ENCODE peak calls at places on chromosomes 3 and 15, in six cellular contexts. A is CD8-positive, alpha-beta T cell; E is natural killer cell; N is psoas muscle; W is AG04450; K is dorsolateral prefrontal cortex. Z is an unnamed sample.

GRCh38 chr3:38254872-38255271 is 10.7 kb upstream of the SLC22A13 start:
- DNase-seq in E (no peak), K (no peak), W (no peak), A (no peak), N (no peak), Z (no peak)

GRCh38 chr3:113243846-113244245 is 32.5 kb downstream of the BOC start:
- DNase-seq in W (no peak), E (no peak), N (no peak), A (no peak), K (no peak), Z (no peak)

GRCh38 chr3:188801393-188801792 is 370.4 kb upstream of the TPRG1 start:
- DNase-seq in N (no peak), W (no peak), K (no peak), E (no peak), A (no peak), Z (no peak)

GRCh38 chr3:167626490-167626889 is 27.3 kb downstream of the WDR49 start:
- DNase-seq in W (no peak), N (no peak), K (no peak), A (no peak), E (no peak), Z (no peak)

GRCh38 chr15:49421991-49422390 is 1.1 kb upstream of the FGF7 start:
- DNase-seq in W (peak; percentile 34), K (no peak), N (peak; percentile 62), A (no peak), E (peak; percentile 27), Z (peak; percentile 18)

GRCh38 chr3:143416229-143416628 is 296.7 kb downstream of the CHST2 start:
- DNase-seq in E (no peak), N (no peak), A (no peak), K (no peak), W (no peak), Z (no peak)

GRCh38 chr15:38084289-38084688 is 149.8 kb downstream of the TMCO5A start:
- DNase-seq in N (no peak), A (no peak), E (no peak), K (no peak), W (no peak), Z (no peak)

GRCh38 chr3:78701537-78701936 is 1066.3 kb downstream of the ROBO1 start:
- DNase-seq in W (no peak), E (no peak), A (no peak), K (no peak), N (no peak), Z (no peak)

GRCh38 chr3:50267280-50267913 is 1.6 kb upstream of the SEMA3B start:
- DNase-seq in A (no peak), W (no peak), K (peak; percentile 73), N (peak; percentile 85), E (no peak), Z (no peak)

GRCh38 chr3:123161167-123161566 is 40.6 kb upstream of the SEC22A start:
- DNase-seq in E (no peak), W (no peak), A (no peak), N (no peak), K (no peak), Z (no peak)

GRCh38 chr15:92112711-92113110 is 259.2 kb downstream of the SLCO3A1 start:
- DNase-seq in E (no peak), W (no peak), N (no peak), K (no peak), A (no peak), Z (no peak)

GRCh38 chr15:35362195-35362829 is 183.7 kb downstream of the DPH6 start:
- DNase-seq in K (no peak), E (no peak), W (no peak), N (no peak), A (no peak), Z (no peak)

GRCh38 chr3:71069797-71070196 is 513.7 kb downstream of the FOXP1 start:
- DNase-seq in W (no peak), E (peak; percentile 51), N (peak; percentile 74), A (peak; percentile 57), K (peak; percentile 35), Z (no peak)

GRCh38 chr15:43127752-43128151 is 5.6 kb upstream of the TMEM62 start:
- DNase-seq in A (no peak), N (no peak), W (no peak), K (no peak), E (no peak), Z (no peak)

GRCh38 chr15:62389887-62390792 is 225.1 kb upstream of the C2CD4B start:
- DNase-seq in K (peak; percentile 67), N (peak; percentile 86), W (no peak), E (peak; percentile 62), A (no peak), Z (peak; percentile 66)

GRCh38 chr3:27289769-27290413 is 79.3 kb downstream of the NEK10 start:
- DNase-seq in E (no peak), K (no peak), W (no peak), A (no peak), N (no peak), Z (no peak)

GRCh38 chr3:20054549-20054987 is 14.3 kb downstream of the KAT2B start:
- DNase-seq in E (peak; percentile 61), A (peak; percentile 16), N (peak; percentile 64), K (no peak), W (no peak), Z (peak; percentile 22)

GRCh38 chr15:41417418-41417811 is 520 bp downstream of the RTF1 start:
- DNase-seq in N (peak; percentile 67), K (peak; percentile 10), E (no peak), A (no peak), W (no peak), Z (no peak)

GRCh38 chr15:63521405-63522142 is 17.2 kb downstream of the USP3 start:
- DNase-seq in A (no peak), N (no peak), W (no peak), E (no peak), K (no peak), Z (no peak)

GRCh38 chr3:14849831-14850230 is 31.1 kb downstream of the FGD5 start:
- DNase-seq in K (no peak), N (no peak), A (no peak), E (no peak), W (no peak), Z (no peak)

GRCh38 chr15:33988384-33988783 is 20.1 kb downstream of the CHRM5 start:
- DNase-seq in A (no peak), N (no peak), W (no peak), E (no peak), K (no peak), Z (no peak)

GRCh38 chr15:33994005-33994615 is 25.8 kb downstream of the CHRM5 start:
- DNase-seq in K (no peak), E (no peak), A (no peak), W (no peak), N (no peak), Z (no peak)
- TF ChIP-seq CTCF in K (peak; percentile 50), E (no peak), A (no peak), W (peak; percentile 62), N (no peak), Z (no peak)

GRCh38 chr3:94226058-94226457 is 163.2 kb downstream of the NSUN3 start:
- DNase-seq in W (no peak), K (no peak), E (no peak), N (no peak), A (no peak), Z (no peak)
- TF ChIP-seq CTCF in W (no peak), K (no peak), E (no peak), N (no peak), A (no peak), Z (no peak)

DNA sequence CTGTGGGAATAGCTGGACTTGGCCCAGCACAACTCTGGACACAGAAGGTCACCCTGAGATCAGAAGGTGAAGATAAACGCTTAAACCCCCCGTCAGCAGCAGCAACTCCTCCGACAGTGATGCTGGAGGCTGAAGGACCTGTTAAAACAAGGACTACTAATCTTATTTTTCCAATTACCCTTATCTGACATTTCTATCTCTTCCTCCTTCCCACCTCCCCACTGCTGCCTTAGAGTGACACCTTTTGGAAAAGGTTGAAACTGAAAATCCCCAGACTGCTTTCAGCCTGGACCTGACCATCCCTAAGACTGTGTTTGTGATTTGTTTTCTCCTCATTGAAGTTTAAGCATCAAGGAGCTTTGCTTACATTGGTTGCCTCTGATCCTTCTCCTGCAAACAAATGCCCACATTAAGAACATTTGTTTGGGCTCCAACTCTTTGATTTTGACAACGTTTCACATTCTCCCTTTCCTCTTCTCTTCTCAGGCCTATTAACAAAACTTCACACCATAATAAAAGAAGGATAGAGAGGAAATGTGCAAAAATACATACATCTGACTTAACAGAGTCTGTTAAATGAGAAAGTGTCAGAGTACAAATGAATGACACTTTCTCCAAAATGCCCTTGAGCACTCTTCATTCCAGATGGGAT is 410.6 kb upstream of the WNT5A start:
- DNase-seq in A (no peak), N (no peak), W (no peak), E (no peak), K (no peak), Z (no peak)
- TF ChIP-seq CTCF in A (no peak), N (no peak), W (peak; percentile 62), E (no peak), K (no peak), Z (no peak)

DNA sequence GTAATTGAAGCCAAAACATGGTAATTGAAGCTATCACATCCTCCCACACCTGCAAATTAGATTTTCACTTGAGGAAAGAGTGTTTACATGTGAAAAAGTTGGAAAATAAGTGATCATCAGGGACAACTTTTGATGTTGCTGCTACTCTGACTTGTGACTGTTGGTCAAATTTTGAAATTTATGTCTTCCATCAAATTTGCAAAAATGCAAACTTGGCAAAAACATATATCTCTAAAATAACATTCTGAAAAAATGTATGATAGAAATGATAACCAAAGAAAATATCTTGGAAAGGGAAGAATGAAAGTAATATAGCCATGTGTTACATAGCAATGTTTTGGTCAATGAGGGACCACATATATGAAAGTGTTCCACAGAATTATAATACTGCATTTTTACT is 703.9 kb upstream of the SEMA6D start:
- DNase-seq in A (no peak), W (no peak), E (no peak), K (no peak), N (no peak), Z (no peak)
- TF ChIP-seq CTCF in A (no peak), W (no peak), E (no peak), K (no peak), N (no peak), Z (no peak)

DNA sequence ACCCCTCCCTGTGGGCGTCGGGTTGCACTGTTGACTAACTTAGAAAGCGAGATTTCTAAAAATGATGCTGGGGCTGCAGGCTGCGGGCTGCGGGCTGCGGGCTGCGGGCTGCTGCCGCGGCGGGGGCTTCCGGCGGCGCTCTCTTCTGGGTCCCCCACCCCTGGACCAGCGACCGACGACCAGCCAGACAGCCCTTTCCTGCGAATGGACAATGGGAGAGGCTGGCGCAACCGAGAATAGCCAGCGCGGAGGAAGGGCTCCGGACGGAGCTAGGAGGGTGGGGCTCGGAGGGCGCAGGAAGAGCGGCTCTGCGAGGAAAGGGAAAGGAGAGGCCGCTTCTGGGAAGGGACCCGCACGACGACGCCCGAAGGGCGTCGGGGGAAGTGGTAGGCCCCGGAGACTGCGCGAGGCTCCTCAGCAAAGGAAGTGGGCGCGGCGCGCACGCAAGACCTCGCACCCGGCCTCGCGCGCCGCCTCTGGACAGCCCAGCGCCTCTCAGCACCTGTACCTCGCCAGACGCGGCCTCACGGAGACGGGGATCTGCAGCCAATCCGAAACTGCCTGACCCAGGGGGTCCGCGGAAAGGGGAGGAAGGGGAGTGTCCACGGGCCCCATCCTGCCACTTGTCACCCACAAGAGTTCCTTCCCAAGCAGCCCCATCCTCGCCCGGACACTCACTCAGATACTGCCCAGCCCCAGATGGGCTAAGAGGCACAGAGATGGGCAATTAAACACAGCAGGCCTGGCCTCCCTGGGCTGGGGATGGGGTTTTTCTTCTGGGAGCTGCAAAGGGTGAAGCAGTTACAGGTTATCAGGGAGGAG is 70.7 kb downstream of the SLC12A8 start:
- DNase-seq in W (no peak), K (peak; percentile 62), N (peak; percentile 79), E (peak; percentile 61), A (peak; percentile 29), Z (peak; percentile 44)
- TF ChIP-seq CTCF in W (peak; percentile 14), K (peak; percentile 25), N (peak; percentile 22), E (peak; percentile 6), A (peak; percentile 40), Z (no peak)

GRCh38 chr3:59499954-59500353 is 450.1 kb upstream of the CFAP20DC start:
- DNase-seq in E (no peak), W (no peak), K (no peak), N (no peak), A (no peak), Z (no peak)
- TF ChIP-seq CTCF in E (no peak), W (no peak), K (no peak), N (no peak), A (no peak), Z (no peak)